ENCODE peak calls at places on chromosomes 12 and 14, in five cellular contexts. One of them, this sample, is unnamed.

GRCh38 chr14:59277659-59278058 is 89.2 kb downstream of the DAAM1 start:
- DNase-seq in WTC11: no peak
- DNase-seq in heart left ventricle: no peak
- DNase-seq in astrocyte: no peak
- DNase-seq in lower leg skin: no peak
- DNase-seq in this sample: no peak

GRCh38 chr12:122031342-122032216 is 9.9 kb downstream of the BCL7A start:
- DNase-seq in WTC11: peak; percentile 85
- DNase-seq in heart left ventricle: peak; percentile 39
- DNase-seq in astrocyte: no peak
- DNase-seq in lower leg skin: no peak
- DNase-seq in this sample: no peak

GRCh38 chr12:55009171-55009570 is 10.6 kb upstream of the NEUROD4 start:
- DNase-seq in WTC11: no peak
- DNase-seq in heart left ventricle: no peak
- DNase-seq in astrocyte: no peak
- DNase-seq in lower leg skin: no peak
- DNase-seq in this sample: no peak

GRCh38 chr14:63673255-63673654 is 31.6 kb upstream of the WDR89 start:
- DNase-seq in WTC11: no peak
- DNase-seq in heart left ventricle: no peak
- DNase-seq in astrocyte: no peak
- DNase-seq in lower leg skin: no peak
- DNase-seq in this sample: no peak

GRCh38 chr14:99884834-99885648 is 91.8 kb downstream of the EML1 start:
- DNase-seq in WTC11: no peak
- DNase-seq in heart left ventricle: no peak
- DNase-seq in astrocyte: peak; percentile 47
- DNase-seq in lower leg skin: no peak
- DNase-seq in this sample: peak; percentile 58

GRCh38 chr12:66280573-66280972 is 21.7 kb upstream of the HELB start:
- DNase-seq in WTC11: no peak
- DNase-seq in heart left ventricle: no peak
- DNase-seq in astrocyte: no peak
- DNase-seq in lower leg skin: no peak
- DNase-seq in this sample: no peak

GRCh38 chr14:101008631-101009336 is 105.3 kb upstream of the RTL1 start:
- DNase-seq in WTC11: no peak
- DNase-seq in heart left ventricle: no peak
- DNase-seq in astrocyte: no peak
- DNase-seq in lower leg skin: peak; percentile 72
- DNase-seq in this sample: no peak

GRCh38 chr12:104498211-104498801 is 41.6 kb downstream of the CHST11 start:
- DNase-seq in WTC11: no peak
- DNase-seq in heart left ventricle: no peak
- DNase-seq in astrocyte: peak; percentile 66
- DNase-seq in lower leg skin: no peak
- DNase-seq in this sample: no peak

GRCh38 chr12:49763006-49763591 is 21.7 kb downstream of the TMBIM6 start:
- DNase-seq in WTC11: peak; percentile 88
- DNase-seq in heart left ventricle: peak; percentile 77
- DNase-seq in astrocyte: no peak
- DNase-seq in lower leg skin: peak; percentile 94
- DNase-seq in this sample: peak; percentile 38

GRCh38 chr12:1878695-1879094 is 39.8 kb downstream of the CACNA2D4 start:
- DNase-seq in WTC11: no peak
- DNase-seq in heart left ventricle: no peak
- DNase-seq in astrocyte: no peak
- DNase-seq in lower leg skin: peak; percentile 72
- DNase-seq in this sample: no peak

GRCh38 chr12:17342381-17342961 is 736.5 kb upstream of the LMO3 start:
- DNase-seq in WTC11: no peak
- DNase-seq in heart left ventricle: no peak
- DNase-seq in astrocyte: no peak
- DNase-seq in lower leg skin: no peak
- DNase-seq in this sample: no peak

GRCh38 chr12:51160814-51161459 is 12.0 kb downstream of the TFCP2 start:
- DNase-seq in WTC11: no peak
- DNase-seq in heart left ventricle: no peak
- DNase-seq in astrocyte: no peak
- DNase-seq in lower leg skin: no peak
- DNase-seq in this sample: no peak

GRCh38 chr12:121804417-121805111 is 755 bp downstream of the SETD1B start:
- DNase-seq in WTC11: no peak
- DNase-seq in heart left ventricle: peak; percentile 29
- DNase-seq in astrocyte: no peak
- DNase-seq in lower leg skin: peak; percentile 88
- DNase-seq in this sample: no peak

GRCh38 chr12:46663297-46663696 is 162.5 kb downstream of the SLC38A4 start:
- DNase-seq in WTC11: no peak
- DNase-seq in heart left ventricle: no peak
- DNase-seq in astrocyte: no peak
- DNase-seq in lower leg skin: no peak
- DNase-seq in this sample: peak; percentile 36

GRCh38 chr14:51180577-51180976 is 59.5 kb upstream of the TMX1 start:
- DNase-seq in WTC11: no peak
- DNase-seq in heart left ventricle: no peak
- DNase-seq in astrocyte: no peak
- DNase-seq in lower leg skin: no peak
- DNase-seq in this sample: no peak

GRCh38 chr14:64137657-64138290 is 156.4 kb downstream of the ESR2 start:
- DNase-seq in WTC11: peak; percentile 24
- DNase-seq in heart left ventricle: no peak
- DNase-seq in astrocyte: no peak
- DNase-seq in lower leg skin: no peak
- DNase-seq in this sample: no peak

GRCh38 chr12:62933220-62933870 is 1.6 kb downstream of the PPM1H start:
- DNase-seq in WTC11: peak; percentile 75
- DNase-seq in heart left ventricle: peak; percentile 43
- DNase-seq in astrocyte: no peak
- DNase-seq in lower leg skin: no peak
- DNase-seq in this sample: no peak

GRCh38 chr12:117854339-117855012 is 114.3 kb downstream of the KSR2 start:
- DNase-seq in WTC11: peak; percentile 86
- DNase-seq in heart left ventricle: no peak
- DNase-seq in astrocyte: peak; percentile 13
- DNase-seq in lower leg skin: no peak
- DNase-seq in this sample: peak; percentile 48

GRCh38 chr12:104720346-104721064 is 237.6 kb downstream of the SLC41A2 start:
- DNase-seq in WTC11: no peak
- DNase-seq in heart left ventricle: no peak
- DNase-seq in astrocyte: peak; percentile 79
- DNase-seq in lower leg skin: no peak
- DNase-seq in this sample: no peak

GRCh38 chr12:110869035-110869434 is 22.2 kb downstream of the CCDC63 start:
- DNase-seq in WTC11: no peak
- DNase-seq in heart left ventricle: no peak
- DNase-seq in astrocyte: no peak
- DNase-seq in lower leg skin: no peak
- DNase-seq in this sample: no peak

GRCh38 chr12:38662851-38663250 is 242.5 kb downstream of the CPNE8 start:
- DNase-seq in WTC11: no peak
- DNase-seq in heart left ventricle: no peak
- DNase-seq in astrocyte: peak; percentile 22
- DNase-seq in lower leg skin: no peak
- DNase-seq in this sample: no peak

GRCh38 chr14:89366580-89367448 is 50.2 kb downstream of the FOXN3 start:
- DNase-seq in WTC11: no peak
- DNase-seq in heart left ventricle: no peak
- DNase-seq in astrocyte: no peak
- DNase-seq in lower leg skin: no peak
- DNase-seq in this sample: no peak

GRCh38 chr14:39230416-39230815 is 3.3 kb upstream of the MIA2 start:
- DNase-seq in WTC11: no peak
- DNase-seq in heart left ventricle: no peak
- DNase-seq in astrocyte: no peak
- DNase-seq in lower leg skin: no peak
- DNase-seq in this sample: no peak

GRCh38 chr12:122420471-122421262 is 1.8 kb downstream of the CLIP1 start:
- DNase-seq in WTC11: no peak
- DNase-seq in heart left ventricle: no peak
- DNase-seq in astrocyte: no peak
- DNase-seq in lower leg skin: no peak
- DNase-seq in this sample: no peak

GRCh38 chr12:59113831-59114273 is 193.5 kb upstream of the LRIG3 start:
- DNase-seq in WTC11: peak; percentile 85
- DNase-seq in heart left ventricle: peak; percentile 69
- DNase-seq in astrocyte: peak; percentile 65
- DNase-seq in lower leg skin: peak; percentile 95
- DNase-seq in this sample: peak; percentile 54

GRCh38 chr12:80068173-80068572 is 31.2 kb upstream of the OTOGL start:
- DNase-seq in WTC11: peak; percentile 63
- DNase-seq in heart left ventricle: no peak
- DNase-seq in astrocyte: no peak
- DNase-seq in lower leg skin: no peak
- DNase-seq in this sample: no peak

GRCh38 chr14:101040538-101041442 is 137.3 kb upstream of the RTL1 start:
- DNase-seq in WTC11: no peak
- DNase-seq in heart left ventricle: no peak
- DNase-seq in astrocyte: no peak
- DNase-seq in lower leg skin: no peak
- DNase-seq in this sample: no peak

GRCh38 chr12:69480698-69481097 is 10.5 kb downstream of the FRS2 start:
- DNase-seq in WTC11: no peak
- DNase-seq in heart left ventricle: no peak
- DNase-seq in astrocyte: no peak
- DNase-seq in lower leg skin: no peak
- DNase-seq in this sample: no peak

GRCh38 chr12:123269395-123269892 is 2.2 kb downstream of the CDK2AP1 start:
- DNase-seq in WTC11: peak; percentile 78
- DNase-seq in heart left ventricle: peak; percentile 79
- DNase-seq in astrocyte: peak; percentile 65
- DNase-seq in lower leg skin: peak; percentile 93
- DNase-seq in this sample: no peak

GRCh38 chr12:78470354-78471195 is 394.0 kb upstream of the SYT1 start:
- DNase-seq in WTC11: peak; percentile 44
- DNase-seq in heart left ventricle: no peak
- DNase-seq in astrocyte: peak; percentile 42
- DNase-seq in lower leg skin: no peak
- DNase-seq in this sample: peak; percentile 15

GRCh38 chr12:33427071-33427470 is 12.5 kb downstream of the SYT10 start:
- DNase-seq in WTC11: peak; percentile 19
- DNase-seq in heart left ventricle: no peak
- DNase-seq in astrocyte: no peak
- DNase-seq in lower leg skin: no peak
- DNase-seq in this sample: no peak

GRCh38 chr14:90732142-90732541 is 84.1 kb downstream of the TTC7B start:
- DNase-seq in WTC11: no peak
- DNase-seq in heart left ventricle: no peak
- DNase-seq in astrocyte: no peak
- DNase-seq in lower leg skin: no peak
- DNase-seq in this sample: no peak

GRCh38 chr14:54116163-54116562 is 159.5 kb upstream of the BMP4 start:
- DNase-seq in WTC11: no peak
- DNase-seq in heart left ventricle: no peak
- DNase-seq in astrocyte: no peak
- DNase-seq in lower leg skin: no peak
- DNase-seq in this sample: no peak

GRCh38 chr14:92426237-92426636 is 87.3 kb upstream of the RIN3 start:
- DNase-seq in WTC11: no peak
- DNase-seq in heart left ventricle: no peak
- DNase-seq in astrocyte: peak; percentile 83
- DNase-seq in lower leg skin: no peak
- DNase-seq in this sample: no peak

GRCh38 chr12:76445469-76445868 is 97.3 kb upstream of the BBS10 start:
- DNase-seq in WTC11: no peak
- DNase-seq in heart left ventricle: no peak
- DNase-seq in astrocyte: no peak
- DNase-seq in lower leg skin: no peak
- DNase-seq in this sample: no peak

GRCh38 chr12:90546511-90546910 is 408.5 kb downstream of the CCER1 start:
- DNase-seq in WTC11: no peak
- DNase-seq in heart left ventricle: no peak
- DNase-seq in astrocyte: no peak
- DNase-seq in lower leg skin: no peak
- DNase-seq in this sample: no peak

GRCh38 chr12:4900327-4900726 is 9.4 kb upstream of the KCNA1 start:
- DNase-seq in WTC11: no peak
- DNase-seq in heart left ventricle: no peak
- DNase-seq in astrocyte: peak; percentile 69
- DNase-seq in lower leg skin: no peak
- DNase-seq in this sample: peak; percentile 13

GRCh38 chr12:29255061-29255460 is 106.0 kb downstream of the FAR2 start:
- DNase-seq in WTC11: no peak
- DNase-seq in heart left ventricle: no peak
- DNase-seq in astrocyte: no peak
- DNase-seq in lower leg skin: no peak
- DNase-seq in this sample: no peak

GRCh38 chr14:94682736-94683135 is 70.5 kb downstream of the SERPINA3 start:
- DNase-seq in WTC11: no peak
- DNase-seq in heart left ventricle: peak; percentile 5
- DNase-seq in astrocyte: no peak
- DNase-seq in lower leg skin: peak; percentile 31
- DNase-seq in this sample: no peak

GRCh38 chr14:94680498-94681288 is 68.5 kb downstream of the SERPINA3 start:
- DNase-seq in WTC11: no peak
- DNase-seq in heart left ventricle: no peak
- DNase-seq in astrocyte: no peak
- DNase-seq in lower leg skin: peak; percentile 74
- DNase-seq in this sample: no peak

GRCh38 chr14:94682061-94682516 is 69.9 kb downstream of the SERPINA3 start:
- DNase-seq in WTC11: no peak
- DNase-seq in heart left ventricle: no peak
- DNase-seq in astrocyte: no peak
- DNase-seq in lower leg skin: peak; percentile 69
- DNase-seq in this sample: no peak

GRCh38 chr14:94679941-94680340 is 67.8 kb downstream of the SERPINA3 start:
- DNase-seq in WTC11: no peak
- DNase-seq in heart left ventricle: no peak
- DNase-seq in astrocyte: no peak
- DNase-seq in lower leg skin: peak; percentile 80
- DNase-seq in this sample: no peak

GRCh38 chr14:94681300-94682060 is 69.3 kb downstream of the SERPINA3 start:
- DNase-seq in WTC11: peak; percentile 44
- DNase-seq in heart left ventricle: no peak
- DNase-seq in astrocyte: peak; percentile 7
- DNase-seq in lower leg skin: peak; percentile 79
- DNase-seq in this sample: peak; percentile 59
- TF ChIP-seq CTCF in WTC11: no peak
- TF ChIP-seq CTCF in heart left ventricle: peak; percentile 28
- TF ChIP-seq CTCF in astrocyte: peak; percentile 70
- TF ChIP-seq CTCF in lower leg skin: no peak
- TF ChIP-seq CTCF in this sample: peak; percentile 57

GRCh38 chr12:5912437-5913334 is 32.4 kb downstream of the ANO2 start:
- DNase-seq in WTC11: peak; percentile 85
- DNase-seq in heart left ventricle: no peak
- DNase-seq in astrocyte: no peak
- DNase-seq in lower leg skin: peak; percentile 69
- DNase-seq in this sample: no peak
- TF ChIP-seq CTCF in WTC11: peak; percentile 84
- TF ChIP-seq CTCF in heart left ventricle: no peak
- TF ChIP-seq CTCF in astrocyte: no peak
- TF ChIP-seq CTCF in lower leg skin: no peak
- TF ChIP-seq CTCF in this sample: no peak

GRCh38 chr14:52922656-52923055 is 28.2 kb downstream of the FERMT2 start:
- DNase-seq in WTC11: no peak
- DNase-seq in heart left ventricle: no peak
- DNase-seq in astrocyte: peak; percentile 83
- DNase-seq in lower leg skin: no peak
- DNase-seq in this sample: no peak
- TF ChIP-seq CTCF in WTC11: no peak
- TF ChIP-seq CTCF in heart left ventricle: no peak
- TF ChIP-seq CTCF in astrocyte: no peak
- TF ChIP-seq CTCF in lower leg skin: no peak
- TF ChIP-seq CTCF in this sample: no peak

GRCh38 chr12:64390275-64390851 is at the start of gene C12orf56:
- DNase-seq in WTC11: peak; percentile 78
- DNase-seq in heart left ventricle: no peak
- DNase-seq in astrocyte: peak; percentile 27
- DNase-seq in lower leg skin: no peak
- DNase-seq in this sample: peak; percentile 34
- TF ChIP-seq CTCF in WTC11: no peak
- TF ChIP-seq CTCF in heart left ventricle: no peak
- TF ChIP-seq CTCF in astrocyte: no peak
- TF ChIP-seq CTCF in lower leg skin: no peak
- TF ChIP-seq CTCF in this sample: no peak

This sample was measured in RWPE1.